ENCODE peak calls at places on chromosome 19, in six cellular contexts. M is stimulated activated CD8-positive, alpha-beta memory T cell treated with anti-CD3 and anti-CD28 coated beads, Interleukin-7, amount 100 ng/mL, for 1 hour; D is psoas muscle; W is fibroblast of villous mesenchyme; B is anterior cingulate cortex; Q is effector memory CD8-positive, alpha-beta T cell. C is an unnamed sample.

GRCh38 chr19:49851456-49852259 is 699 bp downstream of the PTOV1 start:
- DNase-seq in Q (no peak), D (no peak), W (peak), M (no peak), B (no peak), C (no peak)

GRCh38 chr19:18284710-18285430 is 3.4 kb upstream of the JUND start:
- DNase-seq in D (no peak), B (no peak), Q (peak), M (no peak), W (no peak), C (no peak)

GRCh38 chr19:13430790-13431582 is 75.3 kb downstream of the CACNA1A start:
- DNase-seq in D (peak), B (no peak), M (no peak), W (peak), Q (peak), C (no peak)

GRCh38 chr19:17089238-17089637 is 13.7 kb downstream of the MYO9B start:
- DNase-seq in W (peak), Q (no peak), D (no peak), B (no peak), M (no peak), C (no peak)

GRCh38 chr19:871446-872265 is 12.2 kb downstream of the CFD start:
- DNase-seq in M (no peak), Q (no peak), B (no peak), W (peak), D (no peak), C (no peak)

GRCh38 chr19:48862827-48863226 is 5.6 kb downstream of the PLEKHA4 start:
- DNase-seq in W (no peak), D (no peak), Q (no peak), M (no peak), B (no peak), C (no peak)

GRCh38 chr19:2032296-2032941 is 16.9 kb upstream of the BTBD2 start:
- DNase-seq in M (no peak), D (peak), W (peak), Q (no peak), B (peak), C (peak)

GRCh38 chr19:28956971-28957370 is 256.0 kb downstream of the UQCRFS1 start:
- DNase-seq in M (no peak), Q (no peak), D (no peak), B (no peak), W (no peak), C (no peak)

GRCh38 chr19:35832054-35832453 is 19.4 kb upstream of the PRODH2 start:
- DNase-seq in B (no peak), W (no peak), M (no peak), D (no peak), Q (no peak), C (no peak)

GRCh38 chr19:39692166-39692565 is 12.1 kb upstream of the LGALS14 start:
- DNase-seq in M (no peak), Q (no peak), D (no peak), B (no peak), W (no peak), C (no peak)

GRCh38 chr19:34490141-34490766 is 8.7 kb downstream of the WTIP start:
- DNase-seq in B (no peak), W (no peak), M (no peak), Q (no peak), D (no peak), C (no peak)

GRCh38 chr19:55113570-55114039 is 3.8 kb downstream of the PPP1R12C start:
- DNase-seq in W (peak), M (no peak), B (peak), D (peak), Q (no peak), C (no peak)

GRCh38 chr19:43638991-43639494 is 607 bp downstream of the CADM4 start:
- DNase-seq in M (no peak), W (no peak), Q (no peak), D (no peak), B (no peak), C (no peak)

GRCh38 chr19:8269724-8270123 is 38.4 kb downstream of the CD320 start:
- DNase-seq in W (no peak), D (no peak), M (no peak), B (no peak), Q (no peak), C (no peak)

GRCh38 chr19:12786950-12787349 is 4.3 kb upstream of the JUNB start:
- DNase-seq in B (no peak), M (no peak), W (no peak), D (no peak), Q (no peak), C (no peak)

GRCh38 chr19:48571378-48572162 is 19.6 kb downstream of the SULT2B1 start:
- DNase-seq in D (no peak), W (no peak), Q (no peak), B (no peak), M (no peak), C (no peak)

GRCh38 chr19:49210108-49210900 is 52.7 kb downstream of the TRPM4 start:
- DNase-seq in B (no peak), M (no peak), D (no peak), Q (no peak), W (no peak), C (no peak)

GRCh38 chr19:46404039-46404883 is 9.1 kb downstream of the CCDC8 start:
- DNase-seq in Q (no peak), D (peak), W (peak), B (no peak), M (no peak), C (no peak)

GRCh38 chr19:750640-751423 is at the start of gene MISP:
- DNase-seq in M (no peak), D (no peak), B (no peak), Q (no peak), W (no peak), C (no peak)

GRCh38 chr19:40362160-40362559 is 13.7 kb downstream of the PLD3 start:
- DNase-seq in Q (no peak), W (no peak), M (no peak), D (no peak), B (no peak), C (no peak)

GRCh38 chr19:37361994-37362393 is 8.9 kb upstream of the ZNF527 start:
- DNase-seq in Q (no peak), D (no peak), W (peak), M (no peak), B (no peak), C (no peak)

GRCh38 chr19:29576043-29576442 is 30.0 kb upstream of the POP4 start:
- DNase-seq in M (no peak), B (no peak), D (no peak), W (no peak), Q (no peak), C (no peak)

GRCh38 chr19:29277107-29277506 is 64.2 kb upstream of the UQCRFS1 start:
- DNase-seq in B (no peak), W (no peak), M (peak), D (no peak), Q (peak), C (no peak)

GRCh38 chr19:18762125-18763023 is 28.7 kb downstream of the COMP start:
- DNase-seq in B (no peak), Q (no peak), W (peak), M (no peak), D (peak), C (no peak)

GRCh38 chr19:39355253-39355652 is 13.0 kb downstream of the SAMD4B start:
- DNase-seq in D (no peak), Q (no peak), M (no peak), B (peak), W (no peak), C (no peak)

GRCh38 chr19:5515737-5516136 is 52.0 kb downstream of the TINCR start:
- DNase-seq in B (no peak), M (no peak), W (no peak), D (no peak), Q (no peak), C (no peak)

GRCh38 chr19:18020212-18021067 is 12.5 kb downstream of the ARRDC2 start:
- DNase-seq in D (peak), B (no peak), W (peak), Q (no peak), M (no peak), C (no peak)